ENCODE peak calls at places on chromosome 14, in ten cellular contexts. O, F, Y, X, Q, S, E, P, N and D are unnamed samples.
A peak's percentile ranks its signal among the peaks of the same experiment; 100 is the strongest.

GRCh38 chr14:94925416-94925815 is 155.5 kb upstream of the GSC start:
- DNase-seq in O (no peak), F (no peak), Y (no peak), X (no peak), Q (no peak), S (no peak), E (no peak), P (no peak), N (no peak), D (no peak)

GRCh38 chr14:96285667-96286066 is 29.7 kb downstream of the BDKRB1 start:
- DNase-seq in O (no peak), F (no peak), Y (no peak), X (no peak), Q (peak; percentile 43), S (no peak), E (no peak), P (no peak), N (no peak), D (no peak)

GRCh38 chr14:78798757-78799156 is 628.6 kb downstream of the NRXN3 start:
- DNase-seq in O (no peak), F (no peak), Y (no peak), X (no peak), Q (no peak), S (no peak), E (no peak), P (no peak), N (no peak), D (no peak)

GRCh38 chr14:34067587-34067986 is 116.7 kb upstream of the EGLN3 start:
- DNase-seq in O (no peak), F (no peak), Y (no peak), X (no peak), Q (no peak), S (no peak), E (no peak), P (no peak), N (no peak), D (no peak)

GRCh38 chr14:50608302-50608851 is 48.4 kb downstream of the ATL1 start:
- DNase-seq in O (no peak), F (no peak), Y (no peak), X (no peak), Q (no peak), S (no peak), E (no peak), P (no peak), N (no peak), D (no peak)

GRCh38 chr14:61430066-61430757 is 108.8 kb downstream of the PRKCH start:
- DNase-seq in O (no peak), F (no peak), Y (peak; percentile 55), X (no peak), Q (no peak), S (no peak), E (no peak), P (no peak), N (no peak), D (no peak)

GRCh38 chr14:96363751-96364336 is 518 bp downstream of the GSKIP start:
- DNase-seq in O (peak; percentile 27), F (no peak), Y (no peak), X (peak; percentile 18), Q (no peak), S (no peak), E (peak; percentile 12), P (peak; percentile 69), N (peak; percentile 10), D (no peak)

GRCh38 chr14:93989939-93990338 is 7.2 kb upstream of the CCDC197 start:
- DNase-seq in O (no peak), F (no peak), Y (no peak), X (no peak), Q (no peak), S (no peak), E (no peak), P (no peak), N (no peak), D (no peak)